ENCODE peak calls at places on chromosomes 12 and 14, in seven cellular contexts. One of them, this sample, is unnamed.
A peak's percentile ranks its signal among the peaks of the same experiment; 100 is the strongest.

GRCh38 chr14:103879570-103880333 is 32.4 kb upstream of the PPP1R13B start:
- DNase-seq in lower leg skin: no peak
- DNase-seq in body of pancreas: peak; percentile 97
- DNase-seq in thyroid gland: peak; percentile 78
- DNase-seq in tibial nerve: no peak
- DNase-seq in ovary: peak; percentile 74
- DNase-seq in esophagus squamous epithelium: no peak
- DNase-seq in this sample: peak; percentile 64

GRCh38 chr14:43894534-43894933 is 612.5 kb downstream of the FSCB start:
- DNase-seq in lower leg skin: no peak
- DNase-seq in body of pancreas: no peak
- DNase-seq in thyroid gland: no peak
- DNase-seq in tibial nerve: no peak
- DNase-seq in ovary: no peak
- DNase-seq in esophagus squamous epithelium: no peak
- DNase-seq in this sample: no peak

GRCh38 chr14:72692678-72693077 is 201.2 kb downstream of the DPF3 start:
- DNase-seq in lower leg skin: no peak
- DNase-seq in body of pancreas: peak; percentile 58
- DNase-seq in thyroid gland: peak; percentile 64
- DNase-seq in tibial nerve: no peak
- DNase-seq in ovary: no peak
- DNase-seq in esophagus squamous epithelium: no peak
- DNase-seq in this sample: no peak

GRCh38 chr12:114949081-114949480 is 265.1 kb upstream of the TBX3 start:
- DNase-seq in lower leg skin: no peak
- DNase-seq in body of pancreas: no peak
- DNase-seq in thyroid gland: no peak
- DNase-seq in tibial nerve: no peak
- DNase-seq in ovary: no peak
- DNase-seq in esophagus squamous epithelium: no peak
- DNase-seq in this sample: no peak

GRCh38 chr14:100898935-100899840 is 4.3 kb downstream of the RTL1 start:
- DNase-seq in lower leg skin: peak; percentile 29
- DNase-seq in body of pancreas: peak; percentile 45
- DNase-seq in thyroid gland: no peak
- DNase-seq in tibial nerve: no peak
- DNase-seq in ovary: peak; percentile 28
- DNase-seq in esophagus squamous epithelium: no peak
- DNase-seq in this sample: no peak

GRCh38 chr14:63508033-63508432 is 35.1 kb downstream of the PPP2R5E start:
- DNase-seq in lower leg skin: no peak
- DNase-seq in body of pancreas: no peak
- DNase-seq in thyroid gland: no peak
- DNase-seq in tibial nerve: no peak
- DNase-seq in ovary: no peak
- DNase-seq in esophagus squamous epithelium: no peak
- DNase-seq in this sample: no peak

GRCh38 chr14:86357866-86358265 is 827.9 kb downstream of the FLRT2 start:
- DNase-seq in lower leg skin: no peak
- DNase-seq in body of pancreas: no peak
- DNase-seq in thyroid gland: no peak
- DNase-seq in tibial nerve: no peak
- DNase-seq in ovary: no peak
- DNase-seq in esophagus squamous epithelium: no peak
- DNase-seq in this sample: no peak

GRCh38 chr12:1797011-1797901 is 23.1 kb upstream of the LRTM2 start:
- DNase-seq in lower leg skin: peak; percentile 91
- DNase-seq in body of pancreas: peak; percentile 47
- DNase-seq in thyroid gland: peak; percentile 49
- DNase-seq in tibial nerve: peak; percentile 51
- DNase-seq in ovary: peak; percentile 75
- DNase-seq in esophagus squamous epithelium: no peak
- DNase-seq in this sample: peak; percentile 88

GRCh38 chr12:29309320-29309902 is 71.6 kb downstream of the ERGIC2 start:
- DNase-seq in lower leg skin: no peak
- DNase-seq in body of pancreas: no peak
- DNase-seq in thyroid gland: no peak
- DNase-seq in tibial nerve: no peak
- DNase-seq in ovary: no peak
- DNase-seq in esophagus squamous epithelium: no peak
- DNase-seq in this sample: no peak

GRCh38 chr14:75910048-75910447 is 71.7 kb downstream of the TGFB3 start:
- DNase-seq in lower leg skin: no peak
- DNase-seq in body of pancreas: no peak
- DNase-seq in thyroid gland: no peak
- DNase-seq in tibial nerve: no peak
- DNase-seq in ovary: no peak
- DNase-seq in esophagus squamous epithelium: no peak
- DNase-seq in this sample: no peak

GRCh38 chr12:58988643-58989042 is 68.3 kb upstream of the LRIG3 start:
- DNase-seq in lower leg skin: no peak
- DNase-seq in body of pancreas: no peak
- DNase-seq in thyroid gland: no peak
- DNase-seq in tibial nerve: no peak
- DNase-seq in ovary: no peak
- DNase-seq in esophagus squamous epithelium: no peak
- DNase-seq in this sample: no peak

GRCh38 chr12:53533476-53533875 is 26.2 kb upstream of the NPFF start:
- DNase-seq in lower leg skin: peak; percentile 25
- DNase-seq in body of pancreas: no peak
- DNase-seq in thyroid gland: no peak
- DNase-seq in tibial nerve: no peak
- DNase-seq in ovary: no peak
- DNase-seq in esophagus squamous epithelium: no peak
- DNase-seq in this sample: peak; percentile 1

GRCh38 chr12:15558915-15559528 is 230.2 kb downstream of the EPS8 start:
- DNase-seq in lower leg skin: no peak
- DNase-seq in body of pancreas: no peak
- DNase-seq in thyroid gland: no peak
- DNase-seq in tibial nerve: no peak
- DNase-seq in ovary: no peak
- DNase-seq in esophagus squamous epithelium: no peak
- DNase-seq in this sample: no peak

GRCh38 chr12:132747395-132747794 is 14.2 kb downstream of the ANKLE2 start:
- DNase-seq in lower leg skin: no peak
- DNase-seq in body of pancreas: no peak
- DNase-seq in thyroid gland: no peak
- DNase-seq in tibial nerve: no peak
- DNase-seq in ovary: no peak
- DNase-seq in esophagus squamous epithelium: no peak
- DNase-seq in this sample: no peak

GRCh38 chr14:75123991-75124390 is 2.9 kb downstream of the NEK9 start:
- DNase-seq in lower leg skin: no peak
- DNase-seq in body of pancreas: peak; percentile 52
- DNase-seq in thyroid gland: no peak
- DNase-seq in tibial nerve: no peak
- DNase-seq in ovary: no peak
- DNase-seq in esophagus squamous epithelium: no peak
- DNase-seq in this sample: no peak

GRCh38 chr14:74510955-74511354 is 17.4 kb downstream of the ISCA2 start:
- DNase-seq in lower leg skin: no peak
- DNase-seq in body of pancreas: no peak
- DNase-seq in thyroid gland: no peak
- DNase-seq in tibial nerve: no peak
- DNase-seq in ovary: peak; percentile 49
- DNase-seq in esophagus squamous epithelium: no peak
- DNase-seq in this sample: peak; percentile 69

GRCh38 chr12:99985129-99985570 is 414 bp upstream of the ANKS1B start:
- DNase-seq in lower leg skin: no peak
- DNase-seq in body of pancreas: no peak
- DNase-seq in thyroid gland: no peak
- DNase-seq in tibial nerve: no peak
- DNase-seq in ovary: no peak
- DNase-seq in esophagus squamous epithelium: no peak
- DNase-seq in this sample: no peak

GRCh38 chr12:104707794-104708558 is 250.1 kb downstream of the SLC41A2 start:
- DNase-seq in lower leg skin: no peak
- DNase-seq in body of pancreas: no peak
- DNase-seq in thyroid gland: no peak
- DNase-seq in tibial nerve: no peak
- DNase-seq in ovary: no peak
- DNase-seq in esophagus squamous epithelium: no peak
- DNase-seq in this sample: no peak

GRCh38 chr12:126534495-126534894 is 1469.3 kb downstream of the AACS start:
- DNase-seq in lower leg skin: no peak
- DNase-seq in body of pancreas: no peak
- DNase-seq in thyroid gland: no peak
- DNase-seq in tibial nerve: no peak
- DNase-seq in ovary: no peak
- DNase-seq in esophagus squamous epithelium: no peak
- DNase-seq in this sample: no peak

GRCh38 chr14:40368314-40368713 is 936.1 kb upstream of the FBXO33 start:
- DNase-seq in lower leg skin: no peak
- DNase-seq in body of pancreas: no peak
- DNase-seq in thyroid gland: no peak
- DNase-seq in tibial nerve: no peak
- DNase-seq in ovary: no peak
- DNase-seq in esophagus squamous epithelium: no peak
- DNase-seq in this sample: no peak

GRCh38 chr12:98744692-98745091 is 99.6 kb downstream of the APAF1 start:
- DNase-seq in lower leg skin: no peak
- DNase-seq in body of pancreas: no peak
- DNase-seq in thyroid gland: no peak
- DNase-seq in tibial nerve: no peak
- DNase-seq in ovary: peak; percentile 40
- DNase-seq in esophagus squamous epithelium: no peak
- DNase-seq in this sample: no peak

GRCh38 chr14:64119535-64119934 is 174.6 kb downstream of the ESR2 start:
- DNase-seq in lower leg skin: no peak
- DNase-seq in body of pancreas: no peak
- DNase-seq in thyroid gland: no peak
- DNase-seq in tibial nerve: no peak
- DNase-seq in ovary: no peak
- DNase-seq in esophagus squamous epithelium: no peak
- DNase-seq in this sample: no peak

GRCh38 chr12:43148711-43149110 is 403.3 kb downstream of the ADAMTS20 start:
- DNase-seq in lower leg skin: no peak
- DNase-seq in body of pancreas: no peak
- DNase-seq in thyroid gland: no peak
- DNase-seq in tibial nerve: no peak
- DNase-seq in ovary: no peak
- DNase-seq in esophagus squamous epithelium: no peak
- DNase-seq in this sample: no peak

DNA sequence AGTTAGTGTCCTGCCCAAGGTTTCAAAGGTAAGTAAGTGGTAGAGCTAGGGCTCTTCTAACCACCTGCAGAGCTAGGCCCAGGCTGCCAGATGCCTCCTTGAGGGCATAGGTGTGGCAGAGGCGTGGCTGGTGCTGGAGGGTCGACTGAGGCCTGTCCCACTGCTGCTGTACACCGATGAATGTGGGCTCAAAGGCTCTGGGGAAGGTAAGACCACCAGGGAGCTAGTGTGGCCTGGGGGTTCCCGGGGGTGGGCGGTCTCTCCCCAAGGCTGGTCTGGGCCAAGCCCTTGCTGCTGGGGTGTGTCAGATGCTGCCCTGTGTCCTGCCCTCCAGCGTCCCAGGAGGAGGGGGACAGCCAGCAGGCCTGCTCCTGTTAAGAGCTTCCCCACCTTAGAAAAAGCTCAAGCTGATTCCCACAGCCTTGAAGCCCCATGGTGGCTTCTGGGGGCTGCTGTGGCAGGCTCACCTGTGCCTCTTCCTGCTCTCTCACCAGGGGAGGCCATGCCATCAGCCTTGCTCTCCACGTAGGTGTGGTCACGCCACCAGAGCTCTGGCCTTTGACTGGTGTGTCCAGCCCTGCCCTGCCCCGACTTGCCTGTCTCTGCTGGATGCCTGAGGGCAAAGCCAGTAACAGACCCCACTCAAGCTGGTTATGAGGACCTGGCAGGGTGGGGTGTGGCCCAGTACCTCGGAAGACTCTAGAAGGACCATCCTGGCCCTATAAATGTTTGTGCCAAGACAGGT is 36.8 kb downstream of the SH2B3 start:
- DNase-seq in lower leg skin: peak; percentile 80
- DNase-seq in body of pancreas: no peak
- DNase-seq in thyroid gland: no peak
- DNase-seq in tibial nerve: no peak
- DNase-seq in ovary: no peak
- DNase-seq in esophagus squamous epithelium: no peak
- DNase-seq in this sample: peak; percentile 59
- TF ChIP-seq POLR2A in lower leg skin: no peak
- TF ChIP-seq POLR2A in body of pancreas: no peak
- TF ChIP-seq POLR2A in thyroid gland: no peak
- TF ChIP-seq POLR2A in tibial nerve: no peak
- TF ChIP-seq POLR2A in ovary: no peak
- TF ChIP-seq POLR2A in esophagus squamous epithelium: no peak
- TF ChIP-seq POLR2A in this sample: no peak

GRCh38 chr12:108560752-108561719 is at the start of gene SART3:
- DNase-seq in lower leg skin: peak; percentile 94
- DNase-seq in body of pancreas: peak; percentile 88
- DNase-seq in thyroid gland: peak; percentile 78
- DNase-seq in tibial nerve: peak; percentile 73
- DNase-seq in ovary: peak; percentile 85
- DNase-seq in esophagus squamous epithelium: no peak
- DNase-seq in this sample: peak; percentile 89
- TF ChIP-seq POLR2A in lower leg skin: no peak
- TF ChIP-seq POLR2A in body of pancreas: no peak
- TF ChIP-seq POLR2A in thyroid gland: no peak
- TF ChIP-seq POLR2A in tibial nerve: peak; percentile 43
- TF ChIP-seq POLR2A in ovary: peak; percentile 57
- TF ChIP-seq POLR2A in esophagus squamous epithelium: no peak
- TF ChIP-seq POLR2A in this sample: peak; percentile 61

GRCh38 chr12:69789351-69789750 is 35.7 kb upstream of the MYRFL start:
- DNase-seq in lower leg skin: no peak
- DNase-seq in body of pancreas: no peak
- DNase-seq in thyroid gland: no peak
- DNase-seq in tibial nerve: no peak
- DNase-seq in ovary: no peak
- DNase-seq in esophagus squamous epithelium: no peak
- DNase-seq in this sample: no peak
- TF ChIP-seq POLR2A in lower leg skin: no peak
- TF ChIP-seq POLR2A in body of pancreas: no peak
- TF ChIP-seq POLR2A in thyroid gland: no peak
- TF ChIP-seq POLR2A in tibial nerve: no peak
- TF ChIP-seq POLR2A in ovary: no peak
- TF ChIP-seq POLR2A in esophagus squamous epithelium: no peak
- TF ChIP-seq POLR2A in this sample: no peak

GRCh38 chr12:118055865-118056773 is 4.9 kb downstream of the WSB2 start:
- DNase-seq in lower leg skin: peak; percentile 77
- DNase-seq in body of pancreas: peak; percentile 25
- DNase-seq in thyroid gland: no peak
- DNase-seq in tibial nerve: no peak
- DNase-seq in ovary: no peak
- DNase-seq in esophagus squamous epithelium: no peak
- DNase-seq in this sample: no peak
- TF ChIP-seq POLR2A in lower leg skin: no peak
- TF ChIP-seq POLR2A in body of pancreas: no peak
- TF ChIP-seq POLR2A in thyroid gland: no peak
- TF ChIP-seq POLR2A in tibial nerve: no peak
- TF ChIP-seq POLR2A in ovary: no peak
- TF ChIP-seq POLR2A in esophagus squamous epithelium: no peak
- TF ChIP-seq POLR2A in this sample: no peak

GRCh38 chr12:4271433-4272013 is 2.0 kb upstream of the CCND2 start:
- DNase-seq in lower leg skin: peak; percentile 90
- DNase-seq in body of pancreas: no peak
- DNase-seq in thyroid gland: peak; percentile 42
- DNase-seq in tibial nerve: no peak
- DNase-seq in ovary: no peak
- DNase-seq in esophagus squamous epithelium: no peak
- DNase-seq in this sample: peak; percentile 79
- TF ChIP-seq POLR2A in lower leg skin: no peak
- TF ChIP-seq POLR2A in body of pancreas: no peak
- TF ChIP-seq POLR2A in thyroid gland: no peak
- TF ChIP-seq POLR2A in tibial nerve: peak; percentile 64
- TF ChIP-seq POLR2A in ovary: no peak
- TF ChIP-seq POLR2A in esophagus squamous epithelium: peak; percentile 46
- TF ChIP-seq POLR2A in this sample: no peak

GRCh38 chr12:55966408-55967281 is at the start of gene CDK2:
- DNase-seq in lower leg skin: peak; percentile 99
- DNase-seq in body of pancreas: peak; percentile 95
- DNase-seq in thyroid gland: peak; percentile 95
- DNase-seq in tibial nerve: peak; percentile 97
- DNase-seq in ovary: peak; percentile 96
- DNase-seq in esophagus squamous epithelium: peak; percentile 40
- DNase-seq in this sample: peak; percentile 97
- TF ChIP-seq POLR2A in lower leg skin: no peak
- TF ChIP-seq POLR2A in body of pancreas: peak; percentile 58
- TF ChIP-seq POLR2A in thyroid gland: no peak
- TF ChIP-seq POLR2A in tibial nerve: peak; percentile 71
- TF ChIP-seq POLR2A in ovary: peak; percentile 94
- TF ChIP-seq POLR2A in esophagus squamous epithelium: peak; percentile 51
- TF ChIP-seq POLR2A in this sample: no peak

This sample was measured in suprapubic skin.